ENCODE peak calls at places on chromosome 9, in eight cellular contexts. N, Z, E, B, A, P, M and K are unnamed samples.

GRCh38 chr9:126674365-126675146 is 60.8 kb downstream of the LMX1B start:
- DNase-seq in N (no peak), Z (no peak), E (no peak), B (no peak), A (no peak), P (no peak), M (no peak), K (no peak)

GRCh38 chr9:123044556-123044955 is 11.1 kb downstream of the GPR21 start:
- DNase-seq in N (peak; percentile 95), Z (no peak), E (no peak), B (no peak), A (no peak), P (no peak), M (no peak), K (no peak)

GRCh38 chr9:87622936-87623335 is 103.0 kb upstream of the CTSL start:
- DNase-seq in N (no peak), Z (no peak), E (no peak), B (no peak), A (no peak), P (no peak), M (no peak), K (peak; percentile 31)

GRCh38 chr9:126411225-126411947 is 84.8 kb downstream of the MVB12B start:
- DNase-seq in N (peak; percentile 55), Z (no peak), E (no peak), B (no peak), A (no peak), P (no peak), M (no peak), K (peak; percentile 74)

GRCh38 chr9:89593776-89594427 is 10.9 kb upstream of the GADD45G start:
- DNase-seq in N (no peak), Z (peak; percentile 57), E (no peak), B (peak; percentile 31), A (peak; percentile 52), P (no peak), M (peak; percentile 38), K (peak; percentile 13)

GRCh38 chr9:977361-978116 is 1.1 kb downstream of the DMRT3 start:
- DNase-seq in N (no peak), Z (no peak), E (no peak), B (no peak), A (no peak), P (no peak), M (no peak), K (no peak)

GRCh38 chr9:91384954-91385353 is 23.2 kb upstream of the AUH start:
- DNase-seq in N (no peak), Z (no peak), E (no peak), B (no peak), A (no peak), P (no peak), M (no peak), K (no peak)

GRCh38 chr9:85332487-85332886 is 409.3 kb downstream of the AGTPBP1 start:
- DNase-seq in N (no peak), Z (no peak), E (no peak), B (no peak), A (no peak), P (no peak), M (no peak), K (no peak)

GRCh38 chr9:8627944-8628679 is 828.5 kb upstream of the DMAC1 start:
- DNase-seq in N (no peak), Z (no peak), E (no peak), B (no peak), A (no peak), P (no peak), M (no peak), K (peak; percentile 2)

GRCh38 chr9:75071530-75072122 is 16.3 kb downstream of the NMRK1 start:
- DNase-seq in N (no peak), Z (peak; percentile 25), E (no peak), B (no peak), A (no peak), P (no peak), M (no peak), K (no peak)

GRCh38 chr9:94697972-94698581 is 28.4 kb upstream of the AOPEP start:
- DNase-seq in N (peak; percentile 50), Z (no peak), E (no peak), B (no peak), A (no peak), P (no peak), M (no peak), K (peak; percentile 43)

GRCh38 chr9:36999728-37000333 is 34.2 kb downstream of the PAX5 start:
- DNase-seq in N (no peak), Z (no peak), E (no peak), B (no peak), A (no peak), P (no peak), M (no peak), K (no peak)

GRCh38 chr9:88433583-88434240 is 45.5 kb downstream of the SPIN1 start:
- DNase-seq in N (no peak), Z (no peak), E (no peak), B (no peak), A (no peak), P (no peak), M (no peak), K (peak; percentile 46)

GRCh38 chr9:114893622-114894021 is 36.8 kb downstream of the TNFSF8 start:
- DNase-seq in N (no peak), Z (no peak), E (no peak), B (no peak), A (no peak), P (no peak), M (no peak), K (no peak)

GRCh38 chr9:70574222-70574837 is 159.9 kb upstream of the KLF9 start:
- DNase-seq in N (peak; percentile 86), Z (no peak), E (no peak), B (no peak), A (no peak), P (peak; percentile 39), M (peak; percentile 66), K (peak; percentile 79)

GRCh38 chr9:114178756-114179450 is 23.6 kb downstream of the COL27A1 start:
- DNase-seq in N (peak; percentile 45), Z (no peak), E (no peak), B (no peak), A (peak; percentile 84), P (no peak), M (no peak), K (no peak)

GRCh38 chr9:94922098-94922607 is 195.7 kb downstream of the AOPEP start:
- DNase-seq in N (peak; percentile 100), Z (no peak), E (peak; percentile 46), B (no peak), A (peak; percentile 44), P (peak; percentile 52), M (peak; percentile 62), K (peak; percentile 97)

GRCh38 chr9:101388507-101388993 is 3.7 kb upstream of the BAAT start:
- DNase-seq in N (no peak), Z (no peak), E (no peak), B (no peak), A (no peak), P (no peak), M (no peak), K (no peak)
- TF ChIP-seq CTCF in N (peak; percentile 46), Z (no peak), E (no peak), B (no peak), A (no peak), P (no peak), M (no peak), K (peak; percentile 53)

DNA sequence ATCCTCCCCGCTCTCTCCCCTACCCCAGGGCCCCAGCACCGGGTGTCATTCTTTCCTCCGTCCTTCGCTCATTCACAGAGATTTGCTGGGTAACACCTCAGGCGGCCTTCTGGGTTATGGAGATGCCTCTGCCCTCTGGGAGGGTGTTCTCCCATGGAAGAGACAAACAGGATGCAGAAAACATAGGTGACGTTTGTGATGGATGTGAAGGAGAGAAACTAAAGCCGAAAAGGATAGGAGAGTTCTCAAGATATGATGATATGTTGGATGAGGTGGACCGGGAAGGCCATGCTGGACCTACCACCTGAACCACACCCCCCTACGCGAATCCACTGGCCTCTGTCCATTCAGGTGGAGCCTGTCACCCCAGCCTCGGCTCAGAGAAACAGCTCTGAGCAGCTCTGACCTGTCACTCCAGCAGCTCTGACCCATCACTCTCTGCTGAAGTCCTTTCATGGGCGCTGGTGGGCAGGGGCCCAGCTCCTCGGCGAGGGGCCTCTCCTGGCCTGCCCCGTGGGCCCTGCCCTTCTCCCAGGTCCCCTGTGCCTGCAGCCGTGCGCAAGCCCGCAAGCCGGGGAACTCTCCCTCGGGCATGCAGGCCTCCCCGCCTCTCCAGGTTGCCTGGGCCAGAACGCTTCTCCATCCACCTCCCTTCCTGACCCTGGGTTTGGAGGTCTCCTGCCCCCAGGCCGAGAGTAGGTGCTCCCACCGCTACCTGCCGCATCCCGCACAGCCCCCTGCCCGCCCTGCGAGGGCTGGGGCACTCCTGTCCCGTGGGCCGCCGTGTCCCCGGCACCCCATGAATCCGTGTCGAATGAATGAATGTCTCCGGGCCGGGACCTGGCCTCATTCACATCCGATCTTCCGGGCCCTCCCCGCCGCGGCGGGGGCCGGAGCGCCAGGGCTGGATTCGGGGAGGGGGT is 717 bp upstream of the NCS1 start:
- DNase-seq in N (no peak), Z (no peak), E (no peak), B (no peak), A (no peak), P (no peak), M (no peak), K (no peak)
- H3K4me3 ChIP-seq in N (peak overlapping the region; percentile 47), Z (peak overlapping the region; percentile 42), E (peak overlapping the region; percentile 41), B (no peak overlapping the region), A (peak overlapping the region; percentile 71), P (peak overlapping the region; percentile 19), M (peak overlapping the region; percentile 30), K (peak overlapping the region; percentile 28)

DNA sequence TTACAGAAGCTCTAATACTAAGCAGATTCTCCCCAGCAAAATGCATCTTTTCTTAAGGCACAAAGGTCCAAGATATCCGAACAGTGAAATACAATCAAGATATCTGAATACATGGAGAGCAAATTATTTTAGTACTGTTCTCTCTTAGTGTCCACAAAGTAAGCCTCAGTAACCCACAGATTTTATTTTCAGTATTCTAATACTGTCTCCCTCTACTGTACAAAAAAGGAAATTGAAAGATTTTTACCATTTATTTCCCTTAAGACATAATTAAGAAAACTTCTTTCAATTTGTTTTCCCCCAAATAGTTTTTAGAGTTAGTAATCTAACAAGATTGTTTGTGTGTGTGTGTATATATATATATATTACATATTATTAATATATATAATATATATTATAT is 24.7 kb upstream of the NOL6 start:
- DNase-seq in N (peak; percentile 22), Z (no peak), E (no peak), B (no peak), A (no peak), P (no peak), M (no peak), K (peak; percentile 20)
- TF ChIP-seq CTCF in N (peak; percentile 50), Z (no peak), E (no peak), B (peak; percentile 50), A (peak; percentile 41), P (no peak), M (no peak), K (no peak)

GRCh38 chr9:34579097-34579818 is 10.3 kb downstream of the CNTFR start:
- DNase-seq in N (no peak), Z (no peak), E (no peak), B (no peak), A (peak; percentile 53), P (no peak), M (no peak), K (no peak)

GRCh38 chr9:34576943-34577634 is 12.4 kb downstream of the CNTFR start:
- DNase-seq in N (no peak), Z (no peak), E (peak; percentile 61), B (no peak), A (no peak), P (no peak), M (no peak), K (no peak)

GRCh38 chr9:34579819-34580185 is 9.7 kb downstream of the CNTFR start:
- DNase-seq in N (no peak), Z (no peak), E (no peak), B (no peak), A (no peak), P (no peak), M (no peak), K (no peak)

GRCh38 chr9:34577635-34578240 is 11.8 kb downstream of the CNTFR start:
- DNase-seq in N (no peak), Z (no peak), E (no peak), B (no peak), A (no peak), P (no peak), M (no peak), K (no peak)

GRCh38 chr9:34578241-34579096 is 11.1 kb downstream of the CNTFR start:
- DNase-seq in N (peak; percentile 38), Z (no peak), E (no peak), B (no peak), A (no peak), P (no peak), M (no peak), K (peak; percentile 31)
- H3K4me3 ChIP-seq in N (no peak overlapping the region), Z (peak overlapping the region; percentile 32), E (no peak overlapping the region), B (no peak overlapping the region), A (peak overlapping the region; percentile 42), P (no peak overlapping the region), M (peak overlapping the region; percentile 5), K (no peak overlapping the region)